ENCODE peak calls at places on chromosomes 11 and 22, in six cellular contexts. One of them, this sample, is unnamed.

GRCh38 chr11:16114978-16115871 is 241.1 kb downstream of the SOX6 start:
- DNase-seq in dorsolateral prefrontal cortex: no peak
- DNase-seq in HCT116: no peak
- DNase-seq in NB4: no peak
- DNase-seq in tibial nerve: no peak
- DNase-seq in left ventricle myocardium inferior: no peak
- DNase-seq in this sample: no peak

GRCh38 chr11:6505577-6506240 is 8.6 kb downstream of the DNHD1 start:
- DNase-seq in NB4: peak
- DNase-seq in HCT116: peak
- DNase-seq in tibial nerve: no peak
- DNase-seq in left ventricle myocardium inferior: no peak
- DNase-seq in dorsolateral prefrontal cortex: no peak
- DNase-seq in this sample: no peak

GRCh38 chr11:1034001-1034400 is 2.5 kb downstream of the MUC6 start:
- DNase-seq in left ventricle myocardium inferior: no peak
- DNase-seq in NB4: no peak
- DNase-seq in dorsolateral prefrontal cortex: no peak
- DNase-seq in HCT116: no peak
- DNase-seq in tibial nerve: no peak
- DNase-seq in this sample: no peak

GRCh38 chr11:87439981-87440760 is 402.4 kb downstream of the TMEM135 start:
- DNase-seq in HCT116: no peak
- DNase-seq in NB4: no peak
- DNase-seq in tibial nerve: no peak
- DNase-seq in dorsolateral prefrontal cortex: no peak
- DNase-seq in left ventricle myocardium inferior: no peak
- DNase-seq in this sample: no peak

GRCh38 chr22:48893288-48894063 is 934.2 kb downstream of the BRD1 start:
- DNase-seq in left ventricle myocardium inferior: no peak
- DNase-seq in HCT116: no peak
- DNase-seq in dorsolateral prefrontal cortex: no peak
- DNase-seq in NB4: peak
- DNase-seq in tibial nerve: no peak
- DNase-seq in this sample: no peak

GRCh38 chr11:124676386-124676785 is 2.7 kb downstream of the SPA17 start:
- DNase-seq in dorsolateral prefrontal cortex: no peak
- DNase-seq in NB4: no peak
- DNase-seq in tibial nerve: no peak
- DNase-seq in left ventricle myocardium inferior: no peak
- DNase-seq in HCT116: no peak
- DNase-seq in this sample: no peak

GRCh38 chr22:27022741-27023373 is 365.5 kb downstream of the MIAT start:
- DNase-seq in left ventricle myocardium inferior: no peak
- DNase-seq in dorsolateral prefrontal cortex: no peak
- DNase-seq in NB4: no peak
- DNase-seq in tibial nerve: no peak
- DNase-seq in HCT116: no peak
- DNase-seq in this sample: no peak

GRCh38 chr22:36937319-36938027 is 24.0 kb downstream of the CSF2RB start:
- DNase-seq in NB4: no peak
- DNase-seq in HCT116: no peak
- DNase-seq in tibial nerve: no peak
- DNase-seq in left ventricle myocardium inferior: no peak
- DNase-seq in dorsolateral prefrontal cortex: no peak
- DNase-seq in this sample: no peak

GRCh38 chr11:37104380-37104779 is 506.3 kb upstream of the RAG2 start:
- DNase-seq in dorsolateral prefrontal cortex: no peak
- DNase-seq in tibial nerve: no peak
- DNase-seq in HCT116: no peak
- DNase-seq in left ventricle myocardium inferior: no peak
- DNase-seq in NB4: no peak
- DNase-seq in this sample: no peak

GRCh38 chr11:44936527-44936926 is 14.2 kb downstream of the TP53I11 start:
- DNase-seq in NB4: peak
- DNase-seq in tibial nerve: peak
- DNase-seq in HCT116: peak
- DNase-seq in left ventricle myocardium inferior: peak
- DNase-seq in dorsolateral prefrontal cortex: peak
- DNase-seq in this sample: peak

GRCh38 chr11:118265954-118266353 is 1.9 kb upstream of the MPZL2 start:
- DNase-seq in NB4: no peak
- DNase-seq in tibial nerve: no peak
- DNase-seq in HCT116: no peak
- DNase-seq in left ventricle myocardium inferior: peak
- DNase-seq in dorsolateral prefrontal cortex: no peak
- DNase-seq in this sample: no peak

GRCh38 chr22:38829485-38829884 is 14.3 kb downstream of the NPTXR start:
- DNase-seq in HCT116: no peak
- DNase-seq in dorsolateral prefrontal cortex: no peak
- DNase-seq in left ventricle myocardium inferior: no peak
- DNase-seq in NB4: no peak
- DNase-seq in tibial nerve: no peak
- DNase-seq in this sample: peak

GRCh38 chr22:49783036-49783746 is 44.5 kb downstream of the BRD1 start:
- DNase-seq in HCT116: no peak
- DNase-seq in tibial nerve: no peak
- DNase-seq in left ventricle myocardium inferior: peak
- DNase-seq in dorsolateral prefrontal cortex: no peak
- DNase-seq in NB4: no peak
- DNase-seq in this sample: peak

GRCh38 chr11:120129570-120129969 is 8.3 kb downstream of the TRIM29 start:
- DNase-seq in left ventricle myocardium inferior: peak
- DNase-seq in HCT116: no peak
- DNase-seq in NB4: no peak
- DNase-seq in tibial nerve: no peak
- DNase-seq in dorsolateral prefrontal cortex: no peak
- DNase-seq in this sample: peak

GRCh38 chr22:24951942-24952836 is at the start of gene KIAA1671:
- DNase-seq in tibial nerve: peak
- DNase-seq in dorsolateral prefrontal cortex: peak
- DNase-seq in HCT116: peak
- DNase-seq in left ventricle myocardium inferior: peak
- DNase-seq in NB4: peak
- DNase-seq in this sample: peak

GRCh38 chr11:99325807-99326206 is 305.1 kb downstream of the CNTN5 start:
- DNase-seq in HCT116: no peak
- DNase-seq in tibial nerve: no peak
- DNase-seq in NB4: peak
- DNase-seq in left ventricle myocardium inferior: no peak
- DNase-seq in dorsolateral prefrontal cortex: no peak
- DNase-seq in this sample: no peak

GRCh38 chr11:74257934-74258553 is 53.4 kb downstream of the P4HA3 start:
- DNase-seq in NB4: no peak
- DNase-seq in tibial nerve: no peak
- DNase-seq in dorsolateral prefrontal cortex: no peak
- DNase-seq in left ventricle myocardium inferior: peak
- DNase-seq in HCT116: no peak
- DNase-seq in this sample: no peak

GRCh38 chr11:124648610-124649009 is 24.9 kb downstream of the SIAE start:
- DNase-seq in tibial nerve: no peak
- DNase-seq in left ventricle myocardium inferior: no peak
- DNase-seq in dorsolateral prefrontal cortex: no peak
- DNase-seq in NB4: no peak
- DNase-seq in HCT116: no peak
- DNase-seq in this sample: no peak

GRCh38 chr11:92022499-92022898 is 202.1 kb upstream of the FAT3 start:
- DNase-seq in left ventricle myocardium inferior: no peak
- DNase-seq in HCT116: no peak
- DNase-seq in dorsolateral prefrontal cortex: no peak
- DNase-seq in NB4: no peak
- DNase-seq in tibial nerve: no peak
- DNase-seq in this sample: no peak

GRCh38 chr22:37259540-37260029 is 15.5 kb upstream of the RAC2 start:
- DNase-seq in left ventricle myocardium inferior: no peak
- DNase-seq in HCT116: peak
- DNase-seq in tibial nerve: no peak
- DNase-seq in NB4: no peak
- DNase-seq in dorsolateral prefrontal cortex: no peak
- DNase-seq in this sample: peak

GRCh38 chr11:17979770-17980371 is 33.0 kb downstream of the SERGEF start:
- DNase-seq in tibial nerve: no peak
- DNase-seq in dorsolateral prefrontal cortex: peak
- DNase-seq in HCT116: no peak
- DNase-seq in NB4: peak
- DNase-seq in left ventricle myocardium inferior: no peak
- DNase-seq in this sample: no peak

GRCh38 chr11:2380807-2381350 is 3.8 kb downstream of the CD81 start:
- DNase-seq in NB4: peak
- DNase-seq in HCT116: no peak
- DNase-seq in left ventricle myocardium inferior: peak
- DNase-seq in dorsolateral prefrontal cortex: no peak
- DNase-seq in tibial nerve: peak
- DNase-seq in this sample: no peak

GRCh38 chr11:9774591-9775392 is 110.9 kb downstream of the SWAP70 start:
- DNase-seq in HCT116: no peak
- DNase-seq in left ventricle myocardium inferior: no peak
- DNase-seq in dorsolateral prefrontal cortex: no peak
- DNase-seq in tibial nerve: no peak
- DNase-seq in NB4: no peak
- DNase-seq in this sample: no peak

GRCh38 chr11:68314203-68314885 is 2.0 kb downstream of the LRP5 start:
- DNase-seq in left ventricle myocardium inferior: no peak
- DNase-seq in dorsolateral prefrontal cortex: no peak
- DNase-seq in tibial nerve: no peak
- DNase-seq in NB4: peak
- DNase-seq in HCT116: no peak
- DNase-seq in this sample: no peak

GRCh38 chr22:19825904-19826618 is 28.6 kb downstream of the GNB1L start:
- DNase-seq in left ventricle myocardium inferior: no peak
- DNase-seq in NB4: no peak
- DNase-seq in tibial nerve: no peak
- DNase-seq in HCT116: no peak
- DNase-seq in dorsolateral prefrontal cortex: peak
- DNase-seq in this sample: no peak

DNA sequence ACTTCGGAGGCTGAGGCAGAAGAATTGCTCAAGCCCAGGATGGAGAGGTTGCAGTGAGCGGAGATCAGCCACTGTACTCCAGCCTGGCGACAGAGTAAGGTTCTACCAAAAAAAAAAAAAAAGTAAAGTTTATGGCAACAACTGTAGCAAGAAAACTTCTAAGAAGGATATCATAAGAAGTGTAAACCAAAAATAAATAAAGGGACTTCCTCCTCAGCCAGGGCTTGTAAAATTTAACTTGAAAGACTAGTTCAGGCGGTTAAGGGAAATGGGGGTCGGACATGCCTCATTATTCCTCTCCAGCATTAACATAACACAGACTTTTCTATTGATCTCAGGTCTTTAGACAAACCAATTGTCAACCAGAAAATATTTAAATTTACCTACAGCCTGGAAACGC is 2.5 kb upstream of the OR5M11 start:
- DNase-seq in left ventricle myocardium inferior: no peak
- DNase-seq in HCT116: no peak
- DNase-seq in NB4: no peak
- DNase-seq in tibial nerve: no peak
- DNase-seq in dorsolateral prefrontal cortex: no peak
- DNase-seq in this sample: no peak
- H3K4me3 ChIP-seq in left ventricle myocardium inferior: no peak
- H3K4me3 ChIP-seq in HCT116: no peak
- H3K4me3 ChIP-seq in NB4: no peak
- H3K4me3 ChIP-seq in tibial nerve: no peak
- H3K4me3 ChIP-seq in dorsolateral prefrontal cortex: no peak
- H3K4me3 ChIP-seq in this sample: no peak

GRCh38 chr11:35983965-35984364 is 40.1 kb downstream of the LDLRAD3 start:
- DNase-seq in left ventricle myocardium inferior: no peak
- DNase-seq in NB4: no peak
- DNase-seq in HCT116: no peak
- DNase-seq in dorsolateral prefrontal cortex: no peak
- DNase-seq in tibial nerve: no peak
- DNase-seq in this sample: no peak

GRCh38 chr11:35980646-35981402 is 37.0 kb downstream of the LDLRAD3 start:
- DNase-seq in HCT116: no peak
- DNase-seq in NB4: peak
- DNase-seq in dorsolateral prefrontal cortex: no peak
- DNase-seq in left ventricle myocardium inferior: no peak
- DNase-seq in tibial nerve: no peak
- DNase-seq in this sample: no peak

GRCh38 chr11:35981581-35981980 is 37.7 kb downstream of the LDLRAD3 start:
- DNase-seq in tibial nerve: no peak
- DNase-seq in left ventricle myocardium inferior: no peak
- DNase-seq in dorsolateral prefrontal cortex: peak
- DNase-seq in NB4: no peak
- DNase-seq in HCT116: no peak
- DNase-seq in this sample: no peak

GRCh38 chr11:35978891-35979290 is 35.0 kb downstream of the LDLRAD3 start:
- DNase-seq in HCT116: no peak
- DNase-seq in left ventricle myocardium inferior: no peak
- DNase-seq in tibial nerve: no peak
- DNase-seq in dorsolateral prefrontal cortex: no peak
- DNase-seq in NB4: no peak
- DNase-seq in this sample: no peak

DNA sequence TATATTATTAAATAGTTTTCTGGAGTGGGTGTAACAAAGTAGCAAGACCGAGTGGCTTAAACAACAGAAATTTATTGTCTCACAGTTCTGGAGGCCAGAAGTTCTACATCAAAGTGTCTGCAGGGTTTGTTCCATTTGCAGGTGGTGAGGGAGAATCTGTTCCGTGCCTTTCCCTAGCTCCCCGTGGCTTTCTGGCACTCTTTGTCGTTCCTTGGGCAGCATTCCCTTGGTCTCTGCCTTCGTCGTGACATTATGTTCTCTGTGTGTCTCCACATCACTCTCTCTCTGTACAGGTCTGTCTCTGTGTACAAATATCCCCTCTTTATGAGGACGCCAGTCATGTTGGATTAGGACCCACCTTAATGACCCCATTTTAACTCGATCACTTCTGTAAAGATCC is 38.2 kb downstream of the LDLRAD3 start:
- DNase-seq in left ventricle myocardium inferior: no peak
- DNase-seq in tibial nerve: no peak
- DNase-seq in dorsolateral prefrontal cortex: peak
- DNase-seq in HCT116: no peak
- DNase-seq in NB4: no peak
- DNase-seq in this sample: no peak
- H3K4me3 ChIP-seq in left ventricle myocardium inferior: no peak
- H3K4me3 ChIP-seq in tibial nerve: no peak
- H3K4me3 ChIP-seq in dorsolateral prefrontal cortex: no peak
- H3K4me3 ChIP-seq in HCT116: no peak
- H3K4me3 ChIP-seq in NB4: no peak
- H3K4me3 ChIP-seq in this sample: no peak

GRCh38 chr22:22431271-22432220 is 77.0 kb downstream of the ZNF280B start:
- DNase-seq in dorsolateral prefrontal cortex: peak
- DNase-seq in HCT116: peak
- DNase-seq in tibial nerve: peak
- DNase-seq in left ventricle myocardium inferior: peak
- DNase-seq in NB4: peak
- DNase-seq in this sample: no peak
- H3K4me3 ChIP-seq in dorsolateral prefrontal cortex: no peak
- H3K4me3 ChIP-seq in HCT116: no peak
- H3K4me3 ChIP-seq in tibial nerve: no peak
- H3K4me3 ChIP-seq in left ventricle myocardium inferior: no peak
- H3K4me3 ChIP-seq in NB4: no peak
- H3K4me3 ChIP-seq in this sample: no peak

DNA sequence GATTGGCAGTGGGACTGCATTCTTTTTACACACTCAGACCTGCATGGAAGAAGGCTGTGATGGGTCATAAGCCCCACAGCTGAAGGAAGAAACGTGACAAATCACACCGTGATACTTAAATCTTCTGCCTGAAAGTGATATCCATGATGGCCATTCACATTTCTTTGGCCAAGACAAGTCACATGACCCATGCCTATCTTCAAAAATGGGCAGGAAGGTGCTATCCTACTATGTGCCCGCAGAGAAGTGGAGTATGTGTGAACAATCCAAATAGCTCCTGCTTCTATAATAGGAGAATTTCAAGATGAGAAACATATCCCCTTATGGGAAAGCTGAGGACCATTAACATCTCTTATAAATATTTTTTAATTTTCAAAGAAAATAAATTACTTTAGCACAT is 56.6 kb upstream of the TEAD1 start:
- DNase-seq in NB4: no peak
- DNase-seq in left ventricle myocardium inferior: no peak
- DNase-seq in dorsolateral prefrontal cortex: no peak
- DNase-seq in HCT116: no peak
- DNase-seq in tibial nerve: no peak
- DNase-seq in this sample: no peak
- H3K4me3 ChIP-seq in NB4: no peak
- H3K4me3 ChIP-seq in left ventricle myocardium inferior: no peak
- H3K4me3 ChIP-seq in dorsolateral prefrontal cortex: no peak
- H3K4me3 ChIP-seq in HCT116: no peak
- H3K4me3 ChIP-seq in tibial nerve: no peak
- H3K4me3 ChIP-seq in this sample: no peak